ENCODE peak calls at places on chromosome 22, in five cellular contexts. D, B, L, F and S are unnamed samples.

GRCh38 chr22:46072030-46072881 is 78.1 kb upstream of the PPARA start:
- DNase-seq in D (no peak), B (peak; percentile 71), L (peak; percentile 83), F (peak; percentile 41), S (peak; percentile 67)

GRCh38 chr22:48893288-48894063 is 934.2 kb downstream of the BRD1 start:
- DNase-seq in D (no peak), B (no peak), L (no peak), F (no peak), S (no peak)

GRCh38 chr22:45884201-45885067 is 92.5 kb downstream of the WNT7B start:
- DNase-seq in D (no peak), B (no peak), L (peak; percentile 58), F (no peak), S (no peak)

GRCh38 chr22:34427436-34427835 is 507.2 kb upstream of the LARGE1 start:
- DNase-seq in D (no peak), B (no peak), L (no peak), F (no peak), S (no peak)

GRCh38 chr22:23834830-23835772 is 3.7 kb downstream of the DERL3 start:
- DNase-seq in D (no peak), B (no peak), L (peak; percentile 65), F (no peak), S (peak; percentile 76)

GRCh38 chr22:38505595-38506117 is 455 bp downstream of the DDX17 start:
- DNase-seq in D (no peak), B (peak; percentile 57), L (peak; percentile 83), F (peak; percentile 53), S (peak; percentile 80)

GRCh38 chr22:27680636-27681035 is 120.9 kb downstream of the MN1 start:
- DNase-seq in D (no peak), B (no peak), L (no peak), F (no peak), S (no peak)

GRCh38 chr22:21703684-21704316 is 31.8 kb downstream of the YPEL1 start:
- DNase-seq in D (no peak), B (no peak), L (no peak), F (no peak), S (no peak)

GRCh38 chr22:43270314-43270908 is 72.8 kb downstream of the SCUBE1 start:
- DNase-seq in D (no peak), B (no peak), L (no peak), F (peak; percentile 96), S (no peak)
- TF ChIP-seq CTCF in D (peak; percentile 26), B (no peak), L (no peak), F (peak; percentile 35), S (no peak)

GRCh38 chr22:41579997-41580355 is 9.7 kb downstream of the PMM1 start:
- DNase-seq in D (no peak), B (no peak), L (no peak), F (no peak), S (no peak)
- TF ChIP-seq CTCF in D (no peak), B (no peak), L (no peak), F (no peak), S (no peak)

GRCh38 chr22:44359496-44360110 is 46.9 kb upstream of the SHISAL1 start:
- DNase-seq in D (no peak), B (no peak), L (no peak), F (no peak), S (peak; percentile 28)

GRCh38 chr22:44361391-44362126 is 48.8 kb upstream of the SHISAL1 start:
- DNase-seq in D (no peak), B (peak; percentile 85), L (no peak), F (no peak), S (no peak)

GRCh38 chr22:44360306-44360685 is 47.5 kb upstream of the SHISAL1 start:
- DNase-seq in D (no peak), B (no peak), L (no peak), F (no peak), S (no peak)

GRCh38 chr22:44362249-44363040 is 49.7 kb upstream of the SHISAL1 start:
- DNase-seq in D (no peak), B (no peak), L (no peak), F (no peak), S (no peak)

DNA sequence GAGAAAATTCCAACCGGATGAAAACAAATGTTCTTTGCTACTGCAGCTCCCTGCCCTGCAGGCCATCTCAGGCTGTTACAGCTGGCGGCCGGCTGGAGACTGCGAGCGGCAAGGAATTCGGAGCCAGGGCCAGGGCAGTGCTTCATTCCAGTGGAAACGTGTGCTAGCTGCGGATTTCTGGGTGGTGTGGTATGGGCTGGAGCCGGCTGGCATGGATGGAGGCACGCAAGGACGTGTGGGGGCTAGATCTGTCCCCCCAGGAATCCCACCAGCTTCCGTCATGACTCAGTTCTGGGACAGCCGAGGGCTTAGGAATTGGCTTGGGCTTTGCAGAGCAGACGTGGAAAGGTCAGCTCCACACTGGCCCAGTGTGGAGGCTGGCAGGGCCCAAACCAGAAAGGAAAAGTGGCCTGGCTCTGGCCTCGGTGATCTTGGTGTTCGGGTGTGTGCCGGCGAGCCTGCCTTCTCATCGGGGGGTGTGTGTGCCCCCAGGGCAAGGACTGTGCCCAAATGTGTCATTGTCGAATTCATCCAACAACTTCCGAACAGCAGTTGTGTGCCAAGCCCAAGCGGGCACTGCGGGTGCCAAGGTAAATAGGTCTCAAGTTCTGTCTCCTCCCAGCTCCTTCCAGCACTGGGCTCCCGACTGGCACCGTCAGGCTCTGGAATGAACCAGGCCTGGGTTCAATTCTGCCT is 48.1 kb upstream of the SHISAL1 start:
- DNase-seq in D (peak; percentile 45), B (peak; percentile 94), L (peak; percentile 96), F (no peak), S (no peak)
- TF ChIP-seq CTCF in D (peak; percentile 56), B (peak; percentile 45), L (no peak), F (no peak), S (no peak)

DNA sequence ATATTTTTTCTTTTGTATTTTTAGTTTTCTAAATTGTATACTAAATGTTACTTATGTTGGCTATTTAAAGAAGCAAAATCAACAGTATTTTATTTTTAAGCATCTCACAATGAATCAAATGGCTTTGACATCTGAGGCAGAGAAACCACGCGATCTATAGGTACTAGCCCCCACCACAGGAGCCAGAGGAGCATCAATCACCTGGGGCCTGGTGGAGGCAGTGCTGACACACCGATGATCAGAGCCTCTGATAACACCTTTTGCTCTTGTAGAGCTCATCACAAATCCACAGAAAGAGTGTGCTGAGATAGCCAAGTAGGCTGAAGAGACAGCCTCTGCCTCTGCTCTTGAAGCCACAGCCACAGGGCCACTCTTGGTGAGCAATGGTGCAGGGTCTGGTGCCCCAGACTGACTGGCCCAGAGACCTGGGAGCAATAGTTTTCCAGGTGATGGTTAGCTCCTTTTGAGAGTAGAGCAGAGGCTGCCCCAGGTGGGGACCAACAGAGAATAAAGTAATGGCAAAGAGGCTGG is 25.2 kb downstream of the HIRA start:
- DNase-seq in D (no peak), B (no peak), L (no peak), F (no peak), S (no peak)
- TF ChIP-seq CTCF in D (no peak), B (no peak), L (no peak), F (no peak), S (no peak)

GRCh38 chr22:41248758-41249157 is 8.0 kb upstream of the CHADL start:
- DNase-seq in D (no peak), B (no peak), L (no peak), F (no peak), S (no peak)

GRCh38 chr22:41248314-41248713 is 7.6 kb upstream of the CHADL start:
- DNase-seq in D (no peak), B (no peak), L (no peak), F (no peak), S (no peak)

GRCh38 chr22:41247703-41248102 is 7.0 kb upstream of the CHADL start:
- DNase-seq in D (no peak), B (no peak), L (no peak), F (no peak), S (no peak)

GRCh38 chr22:41243361-41243760 is 2.6 kb upstream of the CHADL start:
- DNase-seq in D (no peak), B (peak; percentile 74), L (no peak), F (no peak), S (no peak)

DNA sequence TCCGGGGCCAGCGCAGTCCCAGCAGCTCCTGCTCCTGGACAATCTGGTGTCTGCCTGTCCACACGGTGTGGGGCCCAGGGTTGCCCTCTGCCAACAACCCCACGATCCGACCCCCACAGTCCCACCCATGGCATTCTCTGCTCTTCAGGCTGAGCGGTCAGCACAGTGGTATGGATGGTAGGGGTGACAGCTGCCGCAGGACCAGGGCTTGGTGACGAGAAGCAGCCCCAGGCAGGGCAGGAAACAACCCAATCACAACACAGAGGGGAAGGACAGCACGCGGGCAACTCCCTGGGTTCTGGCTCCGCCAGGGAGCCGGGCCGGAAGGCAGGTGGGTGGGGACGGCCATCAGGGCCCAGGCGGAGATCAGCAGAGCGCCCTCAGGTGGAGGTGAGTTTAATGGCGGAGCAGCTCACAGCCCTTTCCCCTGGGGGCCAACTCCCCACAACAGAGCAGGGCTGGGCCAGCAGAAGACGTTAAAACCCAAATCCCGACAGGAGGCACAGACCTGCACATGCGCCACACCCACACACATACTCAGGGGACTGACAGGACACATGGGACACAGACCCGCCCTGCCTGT is 5.3 kb upstream of the CHADL start:
- DNase-seq in D (no peak), B (no peak), L (no peak), F (no peak), S (no peak)
- TF ChIP-seq CTCF in D (no peak), B (no peak), L (no peak), F (no peak), S (no peak)

GRCh38 chr22:37135023-37135422 is 14.7 kb downstream of the IL2RB start:
- DNase-seq in D (no peak), B (no peak), L (no peak), F (no peak), S (no peak)
- TF ChIP-seq CTCF in D (no peak), B (no peak), L (no peak), F (no peak), S (no peak)

GRCh38 chr22:50207383-50208031 is 6.7 kb downstream of the SELENOO start:
- DNase-seq in D (no peak), B (no peak), L (no peak), F (no peak), S (peak; percentile 54)

GRCh38 chr22:50208430-50208938 is 7.7 kb downstream of the SELENOO start:
- DNase-seq in D (no peak), B (no peak), L (no peak), F (no peak), S (no peak)

GRCh38 chr22:50208939-50209892 is 8.4 kb downstream of the SELENOO start:
- DNase-seq in D (no peak), B (no peak), L (no peak), F (no peak), S (no peak)

GRCh38 chr22:50205781-50206569 is 5.2 kb downstream of the SELENOO start:
- DNase-seq in D (no peak), B (no peak), L (no peak), F (no peak), S (peak; percentile 58)

GRCh38 chr22:50206599-50206998 is 5.8 kb downstream of the SELENOO start:
- DNase-seq in D (no peak), B (peak; percentile 35), L (no peak), F (no peak), S (no peak)
- TF ChIP-seq CTCF in D (peak; percentile 54), B (peak; percentile 44), L (no peak), F (peak; percentile 17), S (peak; percentile 21)